ENCODE peak calls at places on chromosomes 16 and 17, in nine cellular contexts. F is esophagus muscularis mucosa, B is transverse colon, Q is tibial nerve, H is ovary, W is A549, L is stomach, Z is SK-N-SH, Y is sigmoid colon. J is an unnamed sample.

GRCh38 chr17:3982113-3982512 is 17.9 kb upstream of the ATP2A3 start:
- DNase-seq in H (no peak), Z (peak), W (no peak), Q (no peak), B (no peak), L (no peak), Y (no peak), F (no peak), J (peak)

GRCh38 chr16:68354816-68355215 is 44.0 kb downstream of the PRMT7 start:
- DNase-seq in B (no peak), L (no peak), H (no peak), F (no peak), Q (no peak), Y (no peak), Z (no peak), W (no peak), J (no peak)

GRCh38 chr17:21208352-21208751 is 5.6 kb downstream of the TMEM11 start:
- DNase-seq in Q (no peak), Y (no peak), B (no peak), W (no peak), Z (no peak), F (no peak), L (peak), H (no peak), J (no peak)

GRCh38 chr17:55089955-55090573 is 121.5 kb downstream of the STXBP4 start:
- DNase-seq in W (peak), L (no peak), Q (no peak), Y (no peak), Z (no peak), F (no peak), H (no peak), B (peak), J (no peak)

GRCh38 chr16:25012525-25012991 is 2.6 kb downstream of the ARHGAP17 start:
- DNase-seq in B (peak), W (no peak), Z (no peak), F (no peak), H (no peak), Q (no peak), Y (no peak), L (no peak), J (peak)

GRCh38 chr17:37494971-37495370 is 5.3 kb downstream of the DUSP14 start:
- DNase-seq in W (no peak), Q (no peak), L (no peak), H (no peak), Z (no peak), F (no peak), B (no peak), Y (no peak), J (no peak)

GRCh38 chr16:63655846-63656245 is 1466.0 kb downstream of the CDH11 start:
- DNase-seq in F (no peak), Q (no peak), L (no peak), Z (no peak), Y (no peak), H (no peak), W (no peak), B (no peak), J (no peak)

GRCh38 chr17:40112718-40113109 is 9.1 kb upstream of the MSL1 start:
- DNase-seq in H (peak), Z (no peak), Q (no peak), B (no peak), L (no peak), Y (peak), W (no peak), F (no peak), J (no peak)

GRCh38 chr16:87465306-87465705 is 27.5 kb downstream of the ZCCHC14 start:
- DNase-seq in H (peak), Y (peak), Z (peak), W (no peak), Q (peak), B (peak), L (peak), F (peak), J (peak)

GRCh38 chr17:59837362-59838195 is 55.2 kb downstream of the TUBD1 start:
- DNase-seq in F (no peak), Y (peak), B (peak), Z (no peak), H (peak), Q (no peak), W (peak), L (peak), J (no peak)

GRCh38 chr17:76138234-76138895 is 2.7 kb downstream of the FOXJ1 start:
- DNase-seq in H (no peak), Q (no peak), L (no peak), F (no peak), Y (no peak), B (no peak), Z (peak), W (peak), J (no peak)

GRCh38 chr17:43814714-43815113 is 18.2 kb downstream of the MPP3 start:
- DNase-seq in H (no peak), W (no peak), F (no peak), Q (no peak), Z (no peak), Y (no peak), B (no peak), L (no peak), J (no peak)

GRCh38 chr17:80312621-80313135 is 52.0 kb downstream of the RNF213 start:
- DNase-seq in Y (no peak), L (no peak), F (no peak), Q (no peak), H (no peak), W (no peak), B (no peak), Z (no peak), J (peak)

GRCh38 chr17:63293310-63293709 is 152.8 kb downstream of the CYB561 start:
- DNase-seq in Q (no peak), B (no peak), L (no peak), Z (no peak), F (no peak), W (no peak), H (no peak), Y (no peak), J (no peak)

GRCh38 chr16:3645504-3646347 is 8.8 kb upstream of the DNASE1 start:
- DNase-seq in H (no peak), W (no peak), L (peak), Y (peak), Q (no peak), F (no peak), Z (no peak), B (no peak), J (peak)

GRCh38 chr16:73735018-73735417 is 561.6 kb upstream of the PSMD7 start:
- DNase-seq in H (no peak), B (no peak), Z (no peak), L (no peak), F (no peak), W (no peak), Y (no peak), Q (no peak), J (no peak)

GRCh38 chr17:63431939-63432804 is 13.9 kb downstream of the CYB561 start:
- DNase-seq in Z (peak), F (no peak), Q (no peak), Y (no peak), B (peak), L (no peak), H (no peak), W (no peak), J (no peak)

GRCh38 chr17:61349350-61349749 is 50.3 kb upstream of the TBX2 start:
- DNase-seq in W (no peak), Q (no peak), Z (no peak), L (no peak), F (no peak), B (no peak), Y (no peak), H (no peak), J (no peak)

GRCh38 chr16:88570691-88571092 is 489 bp downstream of the ZC3H18 start:
- DNase-seq in Y (no peak), W (no peak), Q (no peak), L (no peak), F (no peak), B (peak), H (no peak), Z (no peak), J (no peak)

GRCh38 chr17:83136931-83137330 is 57.5 kb downstream of the METRNL start:
- DNase-seq in Z (no peak), L (no peak), W (no peak), Y (peak), Q (no peak), B (peak), F (no peak), H (no peak), J (peak)

GRCh38 chr16:88957887-88958577 is 19.0 kb downstream of the CBFA2T3 start:
- DNase-seq in B (no peak), F (no peak), Q (no peak), H (no peak), L (no peak), Y (no peak), W (no peak), Z (no peak), J (no peak)

GRCh38 chr17:81066072-81066471 is 31.1 kb downstream of the BAIAP2 start:
- DNase-seq in H (no peak), Y (no peak), Z (no peak), Q (no peak), L (peak), F (no peak), W (no peak), B (no peak), J (no peak)

GRCh38 chr17:14784997-14785696 is 480.0 kb downstream of the PMP22 start:
- DNase-seq in H (no peak), B (no peak), L (no peak), Z (no peak), Y (no peak), Q (no peak), W (no peak), F (no peak), J (no peak)

GRCh38 chr16:30142672-30143346 is 19.8 kb upstream of the MAPK3 start:
- DNase-seq in Y (no peak), Q (no peak), F (no peak), Z (no peak), W (no peak), L (no peak), H (no peak), B (no peak), J (no peak)

GRCh38 chr16:4316103-4316731 is 350 bp downstream of the GLIS2 start:
- DNase-seq in Z (peak), Q (no peak), W (no peak), Y (peak), F (no peak), H (no peak), B (no peak), L (no peak), J (no peak)

GRCh38 chr17:4807534-4808377 is 804 bp downstream of the PLD2 start:
- DNase-seq in H (peak), Z (peak), B (peak), F (no peak), Q (no peak), L (no peak), W (peak), Y (no peak), J (no peak)

GRCh38 chr17:59378621-59379194 is 47.3 kb downstream of the YPEL2 start:
- DNase-seq in F (no peak), Z (no peak), Y (peak), W (no peak), B (peak), L (no peak), Q (no peak), H (no peak), J (no peak)

GRCh38 chr17:68291836-68292688 is 767 bp downstream of the ARSG start:
- DNase-seq in B (peak), Q (peak), Z (peak), F (peak), H (peak), L (peak), W (peak), Y (peak), J (peak)

GRCh38 chr17:43366809-43367587 is 31.8 kb upstream of the ARL4D start:
- DNase-seq in B (no peak), H (peak), Q (no peak), L (no peak), W (no peak), Y (no peak), Z (no peak), F (no peak), J (no peak)

GRCh38 chr17:39016193-39017153 is 49.3 kb upstream of the FBXO47 start:
- DNase-seq in Y (no peak), B (no peak), L (no peak), F (no peak), W (no peak), Z (no peak), Q (no peak), H (no peak), J (no peak)

GRCh38 chr16:29009050-29009837 is 24.4 kb downstream of the LAT start:
- DNase-seq in L (no peak), B (no peak), Q (no peak), Y (no peak), Z (no peak), H (no peak), W (no peak), F (no peak), J (no peak)

GRCh38 chr16:4272114-4272954 is 489 bp downstream of the TFAP4 start:
- DNase-seq in L (peak), Q (no peak), Z (peak), F (no peak), H (no peak), B (peak), Y (peak), W (peak), J (peak)

GRCh38 chr16:26952411-26952810 is 114.3 kb upstream of the C16orf82 start:
- DNase-seq in H (no peak), F (no peak), W (no peak), Z (no peak), B (no peak), Y (no peak), L (no peak), Q (no peak), J (no peak)

GRCh38 chr16:86812363-86812970 is 234.1 kb downstream of the FOXL1 start:
- DNase-seq in W (no peak), F (no peak), H (no peak), Y (peak), L (no peak), Z (no peak), B (no peak), Q (no peak), J (no peak)

GRCh38 chr17:80212109-80212508 is 8.0 kb downstream of the SGSH start:
- DNase-seq in L (no peak), Y (no peak), Q (no peak), B (no peak), W (no peak), Z (no peak), F (no peak), H (no peak), J (no peak)

GRCh38 chr17:78736526-78737079 is 45.5 kb downstream of the CYTH1 start:
- DNase-seq in W (peak), Y (peak), Z (no peak), F (no peak), H (no peak), B (peak), L (peak), Q (peak), J (peak)
- TF ChIP-seq CTCF in W (no peak), Y (no peak), Z (no peak), F (no peak), H (no peak), B (peak), L (no peak), Q (peak), J (no peak)

GRCh38 chr17:28737770-28738679 is 5.8 kb upstream of the TRAF4 start:
- DNase-seq in B (peak), Z (no peak), Y (no peak), H (no peak), F (no peak), Q (no peak), L (no peak), W (no peak), J (no peak)
- H3K4me3 ChIP-seq in B (no peak), Z (no peak), Y (no peak), H (no peak), F (no peak), Q (no peak), L (no peak), W (no peak), J (no peak)

DNA sequence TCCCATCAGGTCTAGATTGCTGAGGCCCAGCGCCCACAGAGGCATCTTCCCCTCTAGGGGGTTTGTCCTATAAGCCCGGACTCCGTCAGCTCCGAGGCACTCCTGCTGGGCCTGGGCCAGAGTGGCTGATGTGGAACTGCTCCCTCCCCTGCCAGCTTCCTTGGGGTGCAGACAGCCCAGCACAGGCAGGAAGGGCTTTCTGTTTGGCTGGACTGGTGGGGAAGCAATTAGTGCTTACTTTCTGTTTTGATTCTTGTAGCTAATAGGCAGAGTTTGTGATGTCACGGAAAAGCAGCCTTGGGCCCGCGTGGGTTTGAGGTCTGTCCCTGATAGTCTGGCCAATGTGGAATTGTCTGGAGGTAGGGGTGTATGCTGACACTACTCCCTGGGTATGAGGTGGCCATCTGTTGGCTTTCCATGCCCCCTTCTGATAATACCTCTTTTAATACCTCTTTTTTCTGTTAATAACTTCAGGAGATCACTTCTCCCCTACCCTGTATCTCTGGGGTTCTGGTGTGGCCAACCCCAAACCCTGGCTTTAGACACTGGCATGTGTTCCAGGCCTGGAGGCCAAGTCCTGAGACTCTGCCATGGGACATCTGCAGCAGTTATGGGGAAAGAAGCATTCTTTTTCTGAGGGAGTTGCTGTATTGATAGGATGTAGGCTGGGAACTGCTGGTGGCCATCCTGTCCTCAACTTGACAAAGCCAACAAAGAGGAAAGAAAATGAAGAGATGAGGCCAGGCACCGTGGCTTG is 190.9 kb downstream of the RAB11FIP4 start:
- DNase-seq in Z (no peak), Q (no peak), L (peak), Y (peak), H (no peak), W (no peak), F (no peak), B (peak), J (no peak)
- TF ChIP-seq EP300 in Z (no peak), Q (no peak), L (no peak), Y (no peak), H (no peak), W (no peak), F (no peak), B (no peak), J (no peak)

GRCh38 chr17:73285916-73286862 is 24.5 kb upstream of the CPSF4L start:
- DNase-seq in H (no peak), W (no peak), Q (no peak), Z (no peak), Y (no peak), B (no peak), F (no peak), L (no peak), J (no peak)

GRCh38 chr17:73288534-73289302 is 23.1 kb downstream of the CDC42EP4 start:
- DNase-seq in Z (no peak), H (no peak), B (peak), Y (peak), L (peak), W (peak), Q (peak), F (no peak), J (no peak)

GRCh38 chr17:73284906-73285602 is 23.4 kb upstream of the CPSF4L start:
- DNase-seq in Y (no peak), Z (peak), W (no peak), F (no peak), B (no peak), Q (no peak), H (no peak), L (no peak), J (no peak)

GRCh38 chr17:73285603-73285908 is 23.9 kb upstream of the CPSF4L start:
- DNase-seq in L (no peak), Q (no peak), Z (no peak), W (no peak), H (no peak), B (no peak), Y (no peak), F (no peak), J (no peak)

GRCh38 chr17:73286863-73287296 is 24.9 kb downstream of the CDC42EP4 start:
- DNase-seq in B (no peak), Z (no peak), W (no peak), L (no peak), F (no peak), H (no peak), Y (no peak), Q (no peak), J (no peak)
- TF ChIP-seq CTCF in B (no peak), Z (no peak), W (no peak), L (no peak), F (no peak), H (no peak), Y (no peak), Q (no peak), J (no peak)

GRCh38 chr17:16001498-16001897 is 1.9 kb downstream of the TTC19 start:
- DNase-seq in Z (no peak), H (no peak), Q (no peak), F (no peak), W (no peak), L (no peak), Y (no peak), B (no peak), J (no peak)
- H3K4me3 ChIP-seq in Z (peak), H (no peak), Q (no peak), F (no peak), W (peak), L (no peak), Y (no peak), B (no peak), J (no peak)

DNA sequence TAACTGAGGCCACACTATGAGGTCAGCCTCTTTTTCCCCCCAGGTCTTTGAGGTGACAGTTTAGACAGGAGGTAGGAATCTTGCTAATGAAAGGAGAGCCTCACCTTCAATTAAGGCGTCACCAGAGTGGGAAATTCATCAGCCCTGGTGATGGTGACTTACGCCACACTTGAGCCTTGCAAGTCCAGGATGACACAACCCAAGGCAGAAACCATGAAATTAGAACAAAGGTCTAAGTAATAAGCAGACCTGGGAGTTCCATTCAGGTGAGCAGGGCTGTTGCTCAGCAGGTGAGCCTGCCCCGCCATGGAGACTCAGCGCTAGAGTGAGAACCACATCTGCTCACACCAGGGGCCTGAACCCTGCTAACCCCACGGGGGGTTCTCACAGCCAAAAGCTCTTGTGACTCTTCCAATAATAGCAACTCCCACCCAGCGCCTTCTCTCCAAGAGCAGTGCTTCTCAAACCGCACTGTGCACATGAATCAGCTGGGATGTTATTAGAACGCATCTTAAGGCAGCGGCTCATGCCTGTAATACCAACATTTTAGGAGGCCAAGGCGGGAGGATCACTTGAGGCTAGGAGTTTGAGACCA is 28.7 kb upstream of the KIFC3 start:
- DNase-seq in Q (no peak), L (no peak), H (no peak), Y (no peak), Z (no peak), W (no peak), F (no peak), B (no peak), J (no peak)
- TF ChIP-seq EP300 in Q (no peak), L (no peak), H (no peak), Y (no peak), Z (no peak), W (no peak), F (no peak), B (no peak), J (no peak)

DNA sequence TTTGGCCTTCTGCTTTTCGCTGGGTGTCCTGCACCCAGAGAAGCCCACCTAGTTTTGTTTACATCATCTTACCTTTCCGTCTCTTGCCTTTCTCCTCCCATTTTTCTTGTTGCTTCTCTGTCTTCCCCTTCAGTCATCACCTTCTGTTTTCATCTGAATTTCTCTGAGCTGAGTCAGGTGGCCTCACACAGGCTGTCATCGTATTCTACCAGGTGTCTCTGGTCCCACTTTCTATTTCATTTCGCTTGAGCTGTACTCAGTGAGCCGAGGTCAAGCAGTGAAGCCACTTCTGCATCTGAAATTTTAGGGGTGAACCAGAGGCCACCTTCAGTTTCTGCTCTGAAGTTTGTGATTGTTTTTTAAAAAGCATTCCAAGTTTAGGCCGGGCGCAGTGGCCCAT is 9.7 kb downstream of the CRAMP1 start:
- DNase-seq in L (no peak), F (no peak), Y (no peak), W (no peak), Q (no peak), B (no peak), Z (no peak), H (no peak), J (no peak)
- TF ChIP-seq CTCF in L (no peak), F (no peak), Y (no peak), W (no peak), Q (no peak), B (no peak), Z (no peak), H (no peak), J (no peak)

J was measured in suprapubic skin.